ENCODE peak calls at places on chromosomes 6 and 20, in eight cellular contexts. G, W, C, N, E, R, A and Q are unnamed samples.

GRCh38 chr20:17457064-17457463 is 74.1 kb downstream of the BFSP1 start:
- DNase-seq in A (no peak), N (no peak), R (no peak), E (no peak), G (no peak), W (no peak), C (no peak), Q (no peak)

GRCh38 chr6:158044525-158044888 is 62.8 kb downstream of the SYNJ2 start:
- DNase-seq in N (no peak), E (no peak), G (no peak), A (no peak), C (no peak), R (no peak), W (no peak), Q (no peak)

GRCh38 chr20:8721098-8721497 is 347.8 kb upstream of the PLCB4 start:
- DNase-seq in C (peak; percentile 37), R (peak; percentile 76), E (no peak), W (no peak), A (no peak), N (no peak), G (peak; percentile 52), Q (peak; percentile 63)

GRCh38 chr6:40640591-40641293 is 53.6 kb upstream of the LRFN2 start:
- DNase-seq in G (no peak), R (peak; percentile 7), W (no peak), A (no peak), N (no peak), E (peak; percentile 58), C (no peak), Q (no peak)

GRCh38 chr20:63433351-63433750 is 39.1 kb downstream of the KCNQ2 start:
- DNase-seq in W (no peak), R (no peak), A (no peak), N (no peak), E (no peak), G (no peak), C (no peak), Q (no peak)

GRCh38 chr6:13194852-13195251 is 133.5 kb downstream of the TBC1D7 start:
- DNase-seq in G (peak; percentile 81), A (peak; percentile 59), E (no peak), R (peak; percentile 40), C (peak; percentile 77), W (peak; percentile 48), N (no peak), Q (peak; percentile 52)

GRCh38 chr6:122806290-122806689 is 17.2 kb downstream of the SMPDL3A start:
- DNase-seq in E (no peak), A (no peak), G (no peak), W (no peak), R (no peak), C (no peak), N (no peak), Q (no peak)

GRCh38 chr6:89830385-89830809 is 717 bp downstream of the CASP8AP2 start:
- DNase-seq in G (peak; percentile 6), W (no peak), E (no peak), A (no peak), N (no peak), C (no peak), R (no peak), Q (no peak)

GRCh38 chr6:168207421-168208175 is 112.0 kb downstream of the DACT2 start:
- DNase-seq in E (no peak), W (no peak), R (no peak), A (no peak), N (no peak), C (no peak), G (no peak), Q (no peak)

GRCh38 chr6:33595001-33595846 is 15.1 kb upstream of the BAK1 start:
- DNase-seq in R (no peak), N (peak; percentile 51), A (no peak), W (no peak), C (no peak), E (no peak), G (no peak), Q (no peak)

GRCh38 chr6:1972961-1973360 is 272.4 kb downstream of the GMDS start:
- DNase-seq in A (no peak), W (no peak), N (no peak), E (no peak), G (no peak), C (no peak), R (no peak), Q (no peak)

GRCh38 chr6:31969712-31970603 is 2.0 kb downstream of the DXO start:
- DNase-seq in G (peak; percentile 10), R (no peak), A (peak; percentile 39), W (no peak), C (no peak), N (no peak), E (no peak), Q (no peak)

GRCh38 chr20:45588800-45589199 is 9.7 kb upstream of the WFDC8 start:
- DNase-seq in E (no peak), C (no peak), G (no peak), R (no peak), W (no peak), A (no peak), N (no peak), Q (no peak)

GRCh38 chr6:16394651-16395050 is 156.3 kb downstream of the GMPR start:
- DNase-seq in E (no peak), G (no peak), N (no peak), W (no peak), A (no peak), C (no peak), R (no peak), Q (no peak)

GRCh38 chr6:129500958-129501381 is 209.0 kb downstream of the ARHGAP18 start:
- DNase-seq in E (no peak), N (no peak), W (no peak), G (no peak), A (no peak), R (no peak), C (no peak), Q (no peak)

GRCh38 chr6:101806241-101806640 is 412.7 kb downstream of the GRIK2 start:
- DNase-seq in N (no peak), C (no peak), A (no peak), W (no peak), E (no peak), R (no peak), G (peak; percentile 61), Q (no peak)

GRCh38 chr6:85452441-85452881 is 2.6 kb downstream of the NT5E start:
- DNase-seq in W (no peak), G (peak; percentile 48), C (no peak), E (no peak), R (no peak), N (no peak), A (no peak), Q (peak; percentile 88)

GRCh38 chr20:23350855-23351838 is 556 bp downstream of the NXT1 start:
- DNase-seq in C (peak; percentile 31), A (peak; percentile 70), W (peak; percentile 58), R (peak; percentile 41), E (peak; percentile 54), N (peak; percentile 79), G (peak; percentile 18), Q (no peak)

GRCh38 chr20:61178431-61179080 is 73.5 kb upstream of the CDH4 start:
- DNase-seq in G (no peak), R (no peak), W (peak; percentile 9), A (no peak), C (no peak), N (no peak), E (no peak), Q (no peak)

GRCh38 chr20:37564388-37565133 is 36.9 kb upstream of the BLCAP start:
- DNase-seq in G (peak; percentile 76), E (peak; percentile 20), N (peak; percentile 46), A (peak; percentile 56), C (peak; percentile 91), R (peak; percentile 20), W (peak; percentile 44), Q (no peak)

GRCh38 chr20:46735436-46735835 is 26.0 kb downstream of the SLC2A10 start:
- DNase-seq in G (no peak), C (no peak), W (no peak), N (no peak), A (no peak), R (no peak), E (no peak), Q (no peak)

GRCh38 chr20:6623989-6624388 is 143.5 kb upstream of the BMP2 start:
- DNase-seq in R (no peak), C (peak; percentile 28), A (no peak), N (no peak), E (no peak), G (no peak), W (no peak), Q (no peak)

GRCh38 chr6:144294016-144294415 is 8.9 kb downstream of the UTRN start:
- DNase-seq in G (peak; percentile 60), C (no peak), N (no peak), R (no peak), E (no peak), A (no peak), W (no peak), Q (peak; percentile 63)

GRCh38 chr20:54624701-54625472 is 149.5 kb downstream of the DOK5 start:
- DNase-seq in E (no peak), R (no peak), N (no peak), A (no peak), C (no peak), G (no peak), W (no peak), Q (no peak)